ENCODE peak calls at places on chromosomes 1 and 21, in eight cellular contexts. M is heart left ventricle; G is naive thymus-derived CD4-positive, alpha-beta T cell; F is uterus; H is tibial nerve; I is CD8-positive, alpha-beta T cell; X is A673; W is pancreas. J is an unnamed sample.

GRCh38 chr1:76494807-76495206 is 372.5 kb upstream of the ST6GALNAC5 start:
- DNase-seq in M (no peak), G (no peak), F (no peak), H (no peak), I (no peak), X (no peak), W (no peak), J (no peak)

GRCh38 chr1:24860841-24861240 is 69.2 kb downstream of the RUNX3 start:
- DNase-seq in M (no peak), G (no peak), F (no peak), H (no peak), I (no peak), X (no peak), W (no peak), J (no peak)

GRCh38 chr1:239816090-239816812 is 275.4 kb upstream of the FMN2 start:
- DNase-seq in M (no peak), G (no peak), F (peak; percentile 56), H (no peak), I (no peak), X (peak; percentile 9), W (no peak), J (peak; percentile 77)

GRCh38 chr1:111571987-111572386 is 47.6 kb upstream of the RAP1A start:
- DNase-seq in M (no peak), G (no peak), F (no peak), H (no peak), I (no peak), X (peak; percentile 10), W (no peak), J (no peak)

GRCh38 chr1:41322835-41323234 is 38.4 kb upstream of the FOXO6 start:
- DNase-seq in M (peak; percentile 41), G (peak; percentile 5), F (no peak), H (no peak), I (no peak), X (peak; percentile 41), W (no peak), J (no peak)

GRCh38 chr21:38944903-38945302 is 139.2 kb downstream of the ETS2 start:
- DNase-seq in M (no peak), G (no peak), F (no peak), H (no peak), I (no peak), X (no peak), W (no peak), J (no peak)

GRCh38 chr1:23035823-23036452 is 16.7 kb downstream of the KDM1A start:
- DNase-seq in M (no peak), G (no peak), F (no peak), H (no peak), I (no peak), X (peak; percentile 63), W (no peak), J (no peak)

GRCh38 chr1:148309940-148310500 is 157.9 kb upstream of the NBPF11 start:
- DNase-seq in M (no peak), G (no peak), F (no peak), H (no peak), I (no peak), X (no peak), W (no peak), J (no peak)

GRCh38 chr1:201198598-201198997 is 8.0 kb downstream of the IGFN1 start:
- DNase-seq in M (no peak), G (no peak), F (no peak), H (no peak), I (no peak), X (no peak), W (peak; percentile 7), J (no peak)

GRCh38 chr1:117860906-117861610 is 68.4 kb downstream of the GDAP2 start:
- DNase-seq in M (no peak), G (no peak), F (no peak), H (no peak), I (no peak), X (peak; percentile 4), W (no peak), J (no peak)

GRCh38 chr1:16418823-16419425 is 18.3 kb downstream of the SPATA21 start:
- DNase-seq in M (no peak), G (no peak), F (no peak), H (no peak), I (no peak), X (no peak), W (no peak), J (no peak)

GRCh38 chr1:6445062-6445763 is 20.6 kb downstream of the ESPN start:
- DNase-seq in M (no peak), G (no peak), F (no peak), H (no peak), I (no peak), X (no peak), W (peak; percentile 80), J (no peak)

GRCh38 chr1:174637487-174637886 is 189.7 kb downstream of the GPR52 start:
- DNase-seq in M (no peak), G (no peak), F (no peak), H (no peak), I (no peak), X (no peak), W (no peak), J (no peak)

DNA sequence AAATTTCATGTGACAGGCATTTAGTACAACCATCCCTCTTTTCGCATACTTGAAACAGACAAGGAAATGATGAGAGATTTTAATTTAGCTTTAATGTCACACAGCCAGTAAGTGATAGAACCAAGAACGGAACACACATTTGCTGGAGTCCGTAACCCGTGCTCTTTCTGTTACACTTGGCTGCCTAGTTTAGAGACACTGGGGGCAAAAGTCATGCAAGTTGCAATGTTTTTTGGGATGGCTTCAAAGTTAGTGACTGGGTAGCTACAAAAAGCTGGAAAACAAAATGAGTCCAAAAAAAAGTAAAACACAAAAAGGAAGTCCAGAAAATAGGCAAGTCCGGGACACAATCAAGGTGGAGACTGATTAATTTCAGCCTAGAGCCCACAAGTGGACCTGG is 5.9 kb downstream of the NID1 start:
- DNase-seq in M (no peak), G (no peak), F (no peak), H (no peak), I (no peak), X (no peak), W (no peak), J (no peak)
- H3K4me1 ChIP-seq in M (peaks cover 6% of the 10 kb centered on the region), G (peaks cover 1% of the 10 kb centered on the region), F (no peaks in the 10 kb centered on the region), H (peaks cover 15% of the 10 kb centered on the region), I (peaks cover 2% of the 10 kb centered on the region), X (no peaks in the 10 kb centered on the region), W (no peaks in the 10 kb centered on the region), J (peaks cover 9% of the 10 kb centered on the region)

GRCh38 chr1:227572752-227573151 is 9.4 kb downstream of the ZNF678 start:
- DNase-seq in M (no peak), G (no peak), F (no peak), H (no peak), I (no peak), X (no peak), W (no peak), J (no peak)

GRCh38 chr1:227577500-227577899 is 14.1 kb downstream of the ZNF678 start:
- DNase-seq in M (no peak), G (no peak), F (no peak), H (no peak), I (no peak), X (no peak), W (no peak), J (no peak)

GRCh38 chr1:227574926-227575325 is 11.6 kb downstream of the ZNF678 start:
- DNase-seq in M (no peak), G (no peak), F (no peak), H (no peak), I (no peak), X (no peak), W (no peak), J (no peak)

GRCh38 chr1:227576152-227576551 is 12.8 kb downstream of the ZNF678 start:
- DNase-seq in M (no peak), G (no peak), F (no peak), H (no peak), I (no peak), X (no peak), W (no peak), J (no peak)
- H3K9me3 ChIP-seq in M (peaks cover 15% of the 10 kb centered on the region), G (no peaks in the 10 kb centered on the region), F (no peaks in the 10 kb centered on the region), H (no peaks in the 10 kb centered on the region), I (peaks cover 7% of the 10 kb centered on the region), X (peaks cover 43% of the 10 kb centered on the region), W (no peaks in the 10 kb centered on the region), J (no peaks in the 10 kb centered on the region)

GRCh38 chr1:8425781-8426161 is 107.9 kb downstream of the SLC45A1 start:
- DNase-seq in M (no peak), G (no peak), F (no peak), H (no peak), I (no peak), X (no peak), W (no peak), J (no peak)

GRCh38 chr1:8423702-8424538 is 106.0 kb downstream of the SLC45A1 start:
- DNase-seq in M (peak; percentile 54), G (no peak), F (peak; percentile 62), H (no peak), I (no peak), X (peak; percentile 85), W (peak; percentile 77), J (peak; percentile 68)

GRCh38 chr1:8426996-8427395 is 109.1 kb downstream of the SLC45A1 start:
- DNase-seq in M (no peak), G (no peak), F (no peak), H (no peak), I (no peak), X (no peak), W (no peak), J (no peak)

GRCh38 chr1:8424539-8425116 is 106.7 kb downstream of the SLC45A1 start:
- DNase-seq in M (peak; percentile 53), G (peak; percentile 75), F (no peak), H (no peak), I (no peak), X (no peak), W (no peak), J (peak; percentile 45)

DNA sequence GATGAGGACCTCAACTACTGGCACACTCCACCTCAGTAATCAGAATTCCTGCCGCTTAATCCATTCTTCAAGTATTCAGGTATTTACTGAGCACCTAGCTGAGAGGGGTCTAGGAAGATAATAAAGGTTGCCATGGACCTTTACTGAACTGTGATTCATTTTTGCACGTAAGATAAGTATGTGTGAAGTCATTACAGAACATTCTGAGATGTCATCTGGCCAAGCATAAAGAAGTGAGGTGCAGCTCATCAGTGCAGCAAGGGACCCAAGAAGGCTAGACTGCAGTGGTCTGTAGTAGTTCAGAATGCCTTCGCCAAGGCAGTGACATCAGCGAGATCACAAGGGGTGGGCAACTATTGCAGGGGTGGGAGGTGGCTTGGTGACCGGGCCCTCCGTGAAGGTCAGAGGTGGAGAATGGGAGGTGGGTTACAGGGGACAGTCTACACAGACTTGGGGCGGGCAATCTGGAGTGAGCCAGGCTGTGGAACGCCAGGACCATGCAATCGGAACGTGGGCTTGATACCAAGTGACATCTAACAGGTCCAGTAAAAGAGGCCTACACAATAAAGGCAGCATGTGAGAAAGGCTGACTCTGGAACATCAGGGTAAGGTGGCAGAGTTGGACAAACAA is 107.4 kb downstream of the SLC45A1 start:
- DNase-seq in M (no peak), G (no peak), F (no peak), H (no peak), I (no peak), X (no peak), W (no peak), J (no peak)
- H3K4me3 ChIP-seq in M (no peak overlapping the region), G (peak overlapping the region; percentile 50), F (no peak overlapping the region), H (no peak overlapping the region), I (no peak overlapping the region), X (no peak overlapping the region), W (no peak overlapping the region), J (no peak overlapping the region)

DNA sequence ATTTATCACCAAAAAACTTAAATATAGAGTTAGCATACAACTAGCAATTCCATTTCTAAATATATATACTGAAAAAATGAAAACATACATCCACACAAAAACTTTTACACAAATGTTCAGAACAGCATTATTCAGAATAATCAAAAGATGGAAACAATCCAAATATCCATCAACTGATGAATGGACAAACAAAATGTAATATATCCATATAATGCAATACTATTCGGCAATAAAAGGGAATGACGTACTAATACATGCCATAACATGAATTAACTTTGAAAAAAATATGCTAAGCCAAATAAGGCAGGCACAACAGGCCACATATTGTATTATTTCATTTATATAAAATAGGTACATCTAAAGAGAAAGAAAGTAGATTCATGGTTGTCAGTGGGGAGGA is 33.9 kb downstream of the TUT4 start:
- DNase-seq in M (no peak), G (no peak), F (no peak), H (no peak), I (no peak), X (no peak), W (no peak), J (no peak)
- H3K4me1 ChIP-seq in M (no peaks in the 10 kb centered on the region), G (peaks cover 4% of the 10 kb centered on the region), F (no peaks in the 10 kb centered on the region), H (no peaks in the 10 kb centered on the region), I (peaks cover 6% of the 10 kb centered on the region), X (no peaks in the 10 kb centered on the region), W (no peaks in the 10 kb centered on the region), J (no peaks in the 10 kb centered on the region)

J was measured in ovary.